ENCODE peak calls at places on chromosomes 5 and 9, in seven cellular contexts. P is psoas muscle; E is tibial artery; C is SK-N-MC; Y is colonic mucosa; R is CD8-positive, alpha-beta memory T cell; S is breast epithelium. J is an unnamed sample.

GRCh38 chr5:159905496-159905895 is 10.8 kb upstream of the ADRA1B start:
- DNase-seq in P (no peak), E (no peak), C (no peak), Y (peak; percentile 65), R (no peak), S (no peak), J (no peak)

GRCh38 chr5:59174248-59174844 is 591.5 kb downstream of the RAB3C start:
- DNase-seq in P (no peak), E (no peak), C (peak; percentile 73), Y (no peak), R (peak; percentile 48), S (no peak), J (peak; percentile 36)

GRCh38 chr5:36573441-36573840 is 33.0 kb upstream of the SLC1A3 start:
- DNase-seq in P (no peak), E (no peak), C (no peak), Y (no peak), R (no peak), S (no peak), J (no peak)

GRCh38 chr5:145764325-145764724 is 70.8 kb downstream of the PRELID2 start:
- DNase-seq in P (no peak), E (no peak), C (no peak), Y (no peak), R (no peak), S (no peak), J (no peak)

GRCh38 chr9:84357235-84357634 is 16.7 kb upstream of the SLC28A3 start:
- DNase-seq in P (no peak), E (no peak), C (no peak), Y (no peak), R (no peak), S (no peak), J (no peak)

GRCh38 chr5:171445910-171446516 is 26.6 kb downstream of the FGF18 start:
- DNase-seq in P (peak; percentile 67), E (no peak), C (no peak), Y (no peak), R (no peak), S (no peak), J (no peak)

GRCh38 chr9:29873579-29873978 is 2300.3 kb upstream of the C9orf72 start:
- DNase-seq in P (no peak), E (no peak), C (no peak), Y (peak; percentile 33), R (no peak), S (no peak), J (no peak)

GRCh38 chr5:135085133-135085935 is 51.3 kb upstream of the PITX1 start:
- DNase-seq in P (no peak), E (peak; percentile 51), C (no peak), Y (no peak), R (no peak), S (no peak), J (no peak)

GRCh38 chr9:107750741-107751521 is 261.4 kb upstream of the KLF4 start:
- DNase-seq in P (peak; percentile 87), E (peak; percentile 97), C (no peak), Y (peak; percentile 65), R (no peak), S (peak; percentile 92), J (peak; percentile 40)

GRCh38 chr9:3820643-3821042 is 294.8 kb upstream of the RFX3 start:
- DNase-seq in P (no peak), E (no peak), C (no peak), Y (no peak), R (no peak), S (no peak), J (no peak)

GRCh38 chr5:122858451-122858850 is 13.0 kb downstream of the SNX24 start:
- DNase-seq in P (no peak), E (no peak), C (peak; percentile 16), Y (no peak), R (no peak), S (no peak), J (no peak)

GRCh38 chr9:112462855-112463254 is 23.8 kb upstream of the KIAA1958 start:
- DNase-seq in P (no peak), E (no peak), C (no peak), Y (no peak), R (no peak), S (no peak), J (no peak)

GRCh38 chr9:89603629-89604462 is 966 bp upstream of the GADD45G start:
- DNase-seq in P (peak; percentile 62), E (peak; percentile 83), C (no peak), Y (peak; percentile 91), R (no peak), S (peak; percentile 24), J (no peak)
- H3K27ac ChIP-seq in P (peak overlapping the region; percentile 93), E (peak overlapping the region; percentile 96), C (no peak overlapping the region), Y (peak overlapping the region; percentile 93), R (no peak overlapping the region), S (no peak overlapping the region), J (no peak overlapping the region)

GRCh38 chr5:154248691-154249090 is 58.2 kb downstream of the GALNT10 start:
- DNase-seq in P (no peak), E (no peak), C (no peak), Y (no peak), R (no peak), S (no peak), J (no peak)
- H3K27ac ChIP-seq in P (no peak overlapping the region), E (no peak overlapping the region), C (no peak overlapping the region), Y (no peak overlapping the region), R (no peak overlapping the region), S (no peak overlapping the region), J (no peak overlapping the region)

GRCh38 chr5:128532776-128533175 is 5.3 kb downstream of the FBN2 start:
- DNase-seq in P (no peak), E (no peak), C (no peak), Y (no peak), R (no peak), S (no peak), J (no peak)
- H3K27ac ChIP-seq in P (no peak overlapping the region), E (no peak overlapping the region), C (no peak overlapping the region), Y (no peak overlapping the region), R (no peak overlapping the region), S (no peak overlapping the region), J (no peak overlapping the region)

DNA sequence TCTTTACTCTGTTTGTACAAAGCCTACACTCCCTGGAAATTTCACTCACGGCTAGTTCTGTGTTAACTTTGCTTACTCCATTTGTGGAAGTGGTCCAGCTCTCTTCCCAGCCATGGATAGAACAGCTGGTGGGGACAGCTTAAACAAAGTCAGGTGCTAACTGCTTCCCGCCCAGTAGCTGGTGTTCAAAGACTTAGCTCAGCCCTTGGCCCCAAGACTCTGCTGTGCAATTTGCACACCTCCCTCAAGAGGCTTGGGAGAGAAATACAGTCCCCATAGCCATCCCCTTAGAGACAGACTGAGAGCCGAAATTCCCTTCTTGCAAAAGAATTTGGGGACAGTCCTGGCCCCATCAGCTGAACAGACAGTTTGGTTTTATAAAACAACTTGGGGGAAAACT is 73.8 kb upstream of the RAI14 start:
- DNase-seq in P (no peak), E (no peak), C (no peak), Y (no peak), R (no peak), S (no peak), J (no peak)
- H3K27ac ChIP-seq in P (no peak overlapping the region), E (no peak overlapping the region), C (no peak overlapping the region), Y (no peak overlapping the region), R (no peak overlapping the region), S (no peak overlapping the region), J (no peak overlapping the region)

DNA sequence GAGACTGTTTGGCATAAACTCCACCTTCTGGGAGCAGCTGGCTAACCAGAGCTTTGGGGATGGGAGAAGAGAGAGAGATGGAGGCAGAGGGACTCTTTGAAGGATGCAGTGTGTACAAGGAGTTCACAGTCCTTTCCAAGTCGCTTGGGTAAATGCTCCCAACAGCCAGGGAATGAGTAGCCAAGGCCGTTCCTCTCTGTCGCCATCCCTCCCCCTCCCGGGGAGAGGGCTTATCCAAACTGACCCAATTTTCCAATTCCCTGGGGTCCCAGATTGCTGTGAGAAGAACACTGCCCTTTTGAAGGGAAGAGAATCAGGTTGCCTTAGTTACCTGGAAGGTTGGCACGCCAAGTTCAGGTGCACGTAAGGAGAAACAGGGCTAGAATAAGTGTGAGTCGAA is 7.9 kb downstream of the WWC1 start:
- DNase-seq in P (no peak), E (no peak), C (no peak), Y (no peak), R (no peak), S (no peak), J (no peak)
- H3K27ac ChIP-seq in P (no peak overlapping the region), E (no peak overlapping the region), C (no peak overlapping the region), Y (no peak overlapping the region), R (no peak overlapping the region), S (no peak overlapping the region), J (peak overlapping the region; percentile 37)

DNA sequence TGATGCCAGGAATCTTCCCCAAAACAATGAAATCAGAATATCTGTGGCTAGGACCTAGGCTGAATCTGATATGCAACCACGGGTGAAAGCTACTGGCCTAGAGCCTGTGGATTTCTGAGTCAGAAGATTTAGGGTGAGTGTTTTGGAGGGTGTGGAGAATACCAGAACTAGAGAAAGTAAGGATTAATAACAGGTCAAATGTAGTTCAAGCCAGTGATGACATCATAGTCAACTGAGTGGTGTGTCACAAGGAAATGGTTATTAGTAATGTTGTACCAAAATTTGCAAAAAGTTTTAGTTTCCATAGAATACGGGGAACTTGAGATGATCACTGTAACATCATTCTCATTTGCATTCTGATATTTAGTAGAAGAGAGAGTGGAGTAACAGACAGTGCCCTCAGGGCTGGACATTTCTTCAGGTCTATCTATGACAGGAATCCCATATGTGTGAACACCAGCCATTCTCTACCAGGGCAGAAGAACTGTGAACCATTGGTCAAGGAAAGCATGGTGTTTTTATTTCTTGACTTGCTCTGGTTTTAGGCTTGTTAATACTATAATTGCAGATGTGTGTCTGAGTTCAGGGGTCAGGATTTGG is 3.7 kb downstream of the GALNT12 start:
- DNase-seq in P (no peak), E (no peak), C (no peak), Y (no peak), R (no peak), S (no peak), J (no peak)
- H3K27ac ChIP-seq in P (no peak overlapping the region), E (no peak overlapping the region), C (no peak overlapping the region), Y (no peak overlapping the region), R (no peak overlapping the region), S (no peak overlapping the region), J (no peak overlapping the region)

DNA sequence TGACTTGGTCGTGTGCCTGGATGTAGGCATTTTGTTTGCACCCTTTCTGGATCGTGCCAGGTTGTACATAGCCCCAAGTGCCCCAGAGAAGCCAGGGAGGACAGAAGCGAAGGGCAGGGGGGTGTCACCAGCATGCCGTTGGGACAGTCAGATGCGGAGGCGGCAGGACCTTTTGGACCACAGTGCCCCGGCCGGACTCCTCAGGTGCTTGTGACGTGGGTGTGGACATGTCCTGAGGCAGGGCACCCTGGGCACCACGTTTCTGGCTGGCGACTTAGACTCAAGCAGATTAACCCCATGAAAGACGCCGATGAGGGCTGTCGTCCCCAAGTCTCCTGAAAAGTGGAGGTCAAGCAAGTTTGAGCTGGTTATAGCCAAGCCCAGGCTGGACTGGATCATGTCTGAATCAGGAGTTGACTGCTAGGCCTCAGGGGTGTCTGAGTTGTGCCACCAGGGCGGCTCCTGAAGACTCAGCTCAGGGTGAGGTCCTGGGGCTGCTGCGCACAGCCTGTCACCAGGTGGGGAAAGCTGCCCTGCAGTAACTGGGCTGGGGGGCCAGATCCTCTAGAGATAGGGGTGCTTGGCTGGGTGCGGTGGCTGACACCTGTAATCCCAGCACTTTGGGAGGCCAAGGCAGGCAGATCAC is 42.0 kb downstream of the HABP4 start:
- DNase-seq in P (no peak), E (no peak), C (no peak), Y (no peak), R (no peak), S (no peak), J (no peak)
- H3K27ac ChIP-seq in P (no peak overlapping the region), E (no peak overlapping the region), C (no peak overlapping the region), Y (no peak overlapping the region), R (no peak overlapping the region), S (peak overlapping the region; percentile 19), J (peak overlapping the region; percentile 48)